ENCODE peak calls at places on chromosomes 13 and 19, in six cellular contexts. T is stimulated activated CD4-positive, alpha-beta T cell treated with anti-CD3 and anti-CD28 coated beads, Interleukin-2, amount 100 ng/mL, for 48 hours; B is activated T-cell treated with anti-CD3 and anti-CD28 coated beads, Interleukin-2, amount 50 U/mL, for 48 hours; L is suprapubic skin; G is anterior cingulate cortex; Z is left ventricle myocardium inferior. C is an unnamed sample.

GRCh38 chr13:63156816-63157215 is 1741.2 kb upstream of the PCDH20 start:
- DNase-seq in T (no peak), B (no peak), L (no peak), G (no peak), Z (no peak), C (no peak)

GRCh38 chr19:9146882-9147281 is 6.7 kb downstream of the ZNF317 start:
- DNase-seq in T (no peak), B (no peak), L (no peak), G (no peak), Z (no peak), C (no peak)

GRCh38 chr13:71721117-71721516 is 145.9 kb downstream of the DACH1 start:
- DNase-seq in T (no peak), B (no peak), L (no peak), G (no peak), Z (no peak), C (no peak)

GRCh38 chr13:62324842-62325241 is 909.2 kb upstream of the PCDH20 start:
- DNase-seq in T (no peak), B (no peak), L (no peak), G (no peak), Z (no peak), C (no peak)

GRCh38 chr19:35138305-35138799 is 272 bp upstream of the FXYD1 start:
- DNase-seq in T (no peak), B (no peak), L (no peak), G (peak), Z (peak), C (no peak)

GRCh38 chr19:6616011-6616410 is 25.1 kb upstream of the CD70 start:
- DNase-seq in T (no peak), B (no peak), L (no peak), G (no peak), Z (no peak), C (no peak)

GRCh38 chr13:24670927-24671326 is 9.3 kb upstream of the ATP12A start:
- DNase-seq in T (no peak), B (no peak), L (no peak), G (no peak), Z (no peak), C (no peak)

GRCh38 chr13:37386276-37386675 is 212.3 kb downstream of the POSTN start:
- DNase-seq in T (no peak), B (no peak), L (no peak), G (no peak), Z (no peak), C (no peak)

GRCh38 chr19:50728084-50728737 is 5.0 kb downstream of the CLEC11A start:
- DNase-seq in T (peak), B (peak), L (peak), G (peak), Z (peak), C (no peak)

GRCh38 chr19:38559428-38560401 is 58.0 kb downstream of the MAP4K1 start:
- DNase-seq in T (no peak), B (peak), L (no peak), G (no peak), Z (no peak), C (no peak)

GRCh38 chr13:30403491-30403890 is 18.8 kb upstream of the UBE2L5 start:
- DNase-seq in T (no peak), B (no peak), L (no peak), G (no peak), Z (no peak), C (no peak)

GRCh38 chr13:110413311-110414040 is 106.4 kb downstream of the COL4A2 start:
- DNase-seq in T (no peak), B (no peak), L (no peak), G (no peak), Z (no peak), C (no peak)

GRCh38 chr19:13729859-13730258 is 34.5 kb upstream of the MRI1 start:
- DNase-seq in T (no peak), B (no peak), L (no peak), G (no peak), Z (no peak), C (no peak)

GRCh38 chr19:49590971-49591730 is at the start of gene PRR12:
- DNase-seq in T (peak), B (peak), L (no peak), G (peak), Z (peak), C (peak)

GRCh38 chr19:50922316-50922853 is 11.2 kb upstream of the KLK4 start:
- DNase-seq in T (peak), B (peak), L (no peak), G (peak), Z (peak), C (no peak)

GRCh38 chr13:35923347-35923746 is 207.8 kb downstream of the DCLK1 start:
- DNase-seq in T (no peak), B (no peak), L (no peak), G (no peak), Z (peak), C (no peak)

GRCh38 chr19:9741476-9742171 is 26.9 kb downstream of the ZNF846 start:
- DNase-seq in T (no peak), B (no peak), L (no peak), G (no peak), Z (no peak), C (no peak)

GRCh38 chr19:13342672-13343071 is 163.6 kb downstream of the CACNA1A start:
- DNase-seq in T (no peak), B (no peak), L (no peak), G (no peak), Z (no peak), C (no peak)

GRCh38 chr13:79724348-79725103 is 243.6 kb downstream of the NDFIP2 start:
- DNase-seq in T (no peak), B (no peak), L (no peak), G (no peak), Z (no peak), C (no peak)

GRCh38 chr19:41324921-41325639 is 15.1 kb downstream of the CCDC97 start:
- DNase-seq in T (no peak), B (no peak), L (no peak), G (no peak), Z (peak), C (peak)

GRCh38 chr19:1298235-1298634 is 12.6 kb downstream of the EFNA2 start:
- DNase-seq in T (no peak), B (no peak), L (no peak), G (no peak), Z (no peak), C (no peak)

GRCh38 chr19:52991484-52991883 is 22.2 kb upstream of the ERVV-1 start:
- DNase-seq in T (no peak), B (no peak), L (no peak), G (no peak), Z (no peak), C (no peak)

GRCh38 chr19:4575267-4575793 is 15.8 kb upstream of the SEMA6B start:
- DNase-seq in T (no peak), B (no peak), L (no peak), G (no peak), Z (peak), C (no peak)

GRCh38 chr19:38213911-38214625 is 10.0 kb downstream of the DPF1 start:
- DNase-seq in T (peak), B (peak), L (peak), G (peak), Z (no peak), C (peak)

GRCh38 chr19:17249887-17250548 is 4.3 kb upstream of the NR2F6 start:
- DNase-seq in T (no peak), B (no peak), L (no peak), G (no peak), Z (no peak), C (no peak)

GRCh38 chr13:113997845-113998751 is 24.2 kb upstream of the C13orf46 start:
- DNase-seq in T (no peak), B (no peak), L (peak), G (no peak), Z (peak), C (no peak)

GRCh38 chr13:51687928-51688714 is 103.9 kb downstream of the WDFY2 start:
- DNase-seq in T (no peak), B (no peak), L (no peak), G (no peak), Z (no peak), C (no peak)

GRCh38 chr19:47447470-47448359 is 24.0 kb downstream of the SLC8A2 start:
- DNase-seq in T (peak), B (peak), L (no peak), G (peak), Z (peak), C (peak)

GRCh38 chr19:12800344-12800732 is 1.3 kb downstream of the PRDX2 start:
- DNase-seq in T (no peak), B (no peak), L (no peak), G (no peak), Z (no peak), C (no peak)

GRCh38 chr19:10617409-10618121 is 7.8 kb upstream of the SLC44A2 start:
- DNase-seq in T (no peak), B (no peak), L (no peak), G (no peak), Z (no peak), C (no peak)

GRCh38 chr13:109784590-109785140 is 1.7 kb downstream of the IRS2 start:
- DNase-seq in T (peak), B (peak), L (no peak), G (peak), Z (peak), C (peak)

GRCh38 chr19:39352549-39353285 is 10.5 kb downstream of the SAMD4B start:
- DNase-seq in T (no peak), B (no peak), L (no peak), G (peak), Z (no peak), C (no peak)

GRCh38 chr13:103510007-103510406 is 443.8 kb upstream of the SLC10A2 start:
- DNase-seq in T (no peak), B (no peak), L (no peak), G (no peak), Z (no peak), C (no peak)

GRCh38 chr13:43377149-43377548 is 353.8 kb downstream of the DNAJC15 start:
- DNase-seq in T (no peak), B (no peak), L (no peak), G (no peak), Z (peak), C (no peak)

GRCh38 chr19:15551183-15552004 is 43.1 kb downstream of the CYP4F22 start:
- DNase-seq in T (peak), B (peak), L (no peak), G (no peak), Z (no peak), C (peak)

GRCh38 chr13:82370306-82370705 is 1512.0 kb downstream of the SLITRK1 start:
- DNase-seq in T (no peak), B (no peak), L (no peak), G (no peak), Z (no peak), C (no peak)